ENCODE peak calls at places on chromosomes 13 and 19, in four cellular contexts. I is WERI-Rb-1, U is glutamatergic neuron, F is GM04503. K is an unnamed sample.

GRCh38 chr13:102141625-102142472 is 260.0 kb downstream of the FGF14 start:
- DNase-seq in F (no peak), I (no peak), U (no peak), K (no peak)

GRCh38 chr13:67632590-67632989 is 402.5 kb upstream of the PCDH9 start:
- DNase-seq in U (no peak), I (no peak), F (no peak), K (no peak)

GRCh38 chr19:49808762-49809154 is 4.3 kb downstream of the FUZ start:
- DNase-seq in F (no peak), I (peak), U (peak), K (peak)

GRCh38 chr19:44142014-44142523 is 715 bp downstream of the ZNF234 start:
- DNase-seq in F (peak), U (no peak), I (no peak), K (no peak)

GRCh38 chr19:37329686-37330085 is 41.2 kb upstream of the ZNF527 start:
- DNase-seq in F (no peak), U (no peak), I (peak), K (no peak)

GRCh38 chr13:79645569-79645968 is 164.6 kb downstream of the NDFIP2 start:
- DNase-seq in U (no peak), I (no peak), F (no peak), K (no peak)

GRCh38 chr19:5054551-5055456 is 85.9 kb downstream of the KDM4B start:
- DNase-seq in F (no peak), U (no peak), I (no peak), K (no peak)

GRCh38 chr13:113157929-113158747 is at the start of gene PROZ:
- DNase-seq in U (no peak), I (no peak), F (no peak), K (no peak)

GRCh38 chr19:57559008-57559403 is 657 bp downstream of the ZNF550 start:
- DNase-seq in I (peak), F (no peak), U (peak), K (no peak)

GRCh38 chr19:38095411-38096308 is 128.4 kb downstream of the DPF1 start:
- DNase-seq in F (peak), U (peak), I (peak), K (peak)

GRCh38 chr13:59447031-59447430 is 716.7 kb downstream of the DIAPH3 start:
- DNase-seq in I (no peak), U (no peak), F (no peak), K (no peak)

GRCh38 chr13:39618546-39618945 is 15.6 kb upstream of the LHFPL6 start:
- DNase-seq in U (no peak), F (no peak), I (no peak), K (no peak)

GRCh38 chr13:51552027-51552426 is 32.2 kb upstream of the WDFY2 start:
- DNase-seq in I (no peak), U (no peak), F (no peak), K (no peak)

GRCh38 chr13:110233682-110234280 is 73.2 kb downstream of the COL4A1 start:
- DNase-seq in F (no peak), U (no peak), I (no peak), K (no peak)

GRCh38 chr13:102028846-102029245 is 373.0 kb downstream of the FGF14 start:
- DNase-seq in U (no peak), I (no peak), F (no peak), K (no peak)

GRCh38 chr19:49690656-49691242 is at the start of gene CPT1C:
- DNase-seq in U (peak), F (no peak), I (peak), K (no peak)

GRCh38 chr19:3585301-3586123 is at the start of gene GIPC3:
- DNase-seq in F (no peak), I (peak), U (no peak), K (no peak)

GRCh38 chr13:79937311-79938243 is 403.3 kb downstream of the SPRY2 start:
- DNase-seq in F (no peak), I (no peak), U (no peak), K (no peak)

GRCh38 chr13:83024955-83025594 is 857.2 kb downstream of the SLITRK1 start:
- DNase-seq in I (no peak), U (no peak), F (no peak), K (no peak)

GRCh38 chr13:99290890-99291289 is 16.3 kb downstream of the GPR183 start:
- DNase-seq in F (no peak), U (no peak), I (no peak), K (no peak)

GRCh38 chr13:26563713-26564112 is 6.2 kb downstream of the WASF3 start:
- DNase-seq in F (no peak), U (no peak), I (no peak), K (no peak)

GRCh38 chr13:72565893-72566292 is 161.5 kb downstream of the MZT1 start:
- DNase-seq in U (no peak), F (peak), I (no peak), K (no peak)

GRCh38 chr13:94784066-94784465 is 71.7 kb upstream of the SOX21 start:
- DNase-seq in I (no peak), U (no peak), F (peak), K (peak)

GRCh38 chr13:112899618-112900600 is 69.1 kb upstream of the MCF2L start:
- DNase-seq in U (no peak), I (peak), F (no peak), K (no peak)

GRCh38 chr13:74288361-74288911 is 154.2 kb upstream of the KLF12 start:
- DNase-seq in U (peak), I (no peak), F (no peak), K (no peak)

GRCh38 chr19:51948979-51949378 is 21.7 kb downstream of the ZNF613 start:
- DNase-seq in U (no peak), I (peak), F (no peak), K (no peak)

GRCh38 chr19:51479531-51480331 is 1.4 kb downstream of the CEACAM18 start:
- DNase-seq in I (no peak), F (no peak), U (no peak), K (no peak)

GRCh38 chr13:29847501-29847983 is 2.9 kb downstream of the UBL3 start:
- DNase-seq in U (no peak), F (no peak), I (no peak), K (no peak)

GRCh38 chr13:100392709-100393630 is 195.6 kb downstream of the GGACT start:
- DNase-seq in U (no peak), F (peak), I (no peak), K (peak)

GRCh38 chr19:20558571-20558970 is 7.0 kb downstream of the ZNF737 start:
- DNase-seq in U (no peak), I (no peak), F (no peak), K (no peak)

GRCh38 chr19:50537769-50538230 is 24.1 kb upstream of the ASPDH start:
- DNase-seq in U (peak), F (peak), I (peak), K (peak)

GRCh38 chr13:110556224-110556606 is 5.3 kb downstream of the RAB20 start:
- DNase-seq in F (no peak), U (no peak), I (no peak), K (no peak)

GRCh38 chr19:2524840-2525723 is 49.2 kb downstream of the GADD45B start:
- DNase-seq in U (no peak), F (no peak), I (no peak), K (no peak)

GRCh38 chr19:44694184-44694579 is 4.8 kb upstream of the CEACAM16 start:
- DNase-seq in U (no peak), I (no peak), F (no peak), K (no peak)

GRCh38 chr13:110630566-110631119 is 15.3 kb downstream of the NAXD start:
- DNase-seq in I (no peak), F (no peak), U (no peak), K (no peak)

GRCh38 chr19:1882089-1882785 is 3.1 kb downstream of the ABHD17A start:
- DNase-seq in F (no peak), U (no peak), I (no peak), K (no peak)

GRCh38 chr19:11418518-11419506 is at the start of gene RGL3:
- DNase-seq in U (peak), I (no peak), F (no peak), K (no peak)